ENCODE peak calls at places on chromosomes 5 and 9, in six cellular contexts. I, M, N, X, Y and B are unnamed samples.
A peak's percentile ranks its signal among the peaks of the same experiment; 100 is the strongest.

GRCh38 chr5:34978681-34979080 is 49.3 kb downstream of the DNAJC21 start:
- DNase-seq in I (no peak), M (no peak), N (no peak), X (no peak), Y (no peak), B (no peak)

GRCh38 chr5:29263836-29264235 is 1929.7 kb upstream of the CDH6 start:
- DNase-seq in I (no peak), M (no peak), N (no peak), X (peak; percentile 38), Y (no peak), B (no peak)

GRCh38 chr5:77423022-77423750 is 68.9 kb downstream of the WDR41 start:
- DNase-seq in I (no peak), M (no peak), N (no peak), X (no peak), Y (no peak), B (no peak)

GRCh38 chr9:134059661-134060395 is 8.0 kb downstream of the BRD3 start:
- DNase-seq in I (peak; percentile 46), M (no peak), N (no peak), X (no peak), Y (peak; percentile 10), B (no peak)

GRCh38 chr9:96048954-96049831 is 173.7 kb downstream of the ERCC6L2 start:
- DNase-seq in I (peak; percentile 67), M (peak; percentile 90), N (no peak), X (no peak), Y (no peak), B (no peak)

GRCh38 chr9:3980771-3981170 is 319.1 kb downstream of the GLIS3 start:
- DNase-seq in I (no peak), M (peak; percentile 22), N (no peak), X (peak; percentile 59), Y (no peak), B (no peak)

GRCh38 chr5:88941581-88941980 is 58.6 kb upstream of the MEF2C start:
- DNase-seq in I (no peak), M (no peak), N (no peak), X (no peak), Y (no peak), B (no peak)

GRCh38 chr9:35105571-35106342 is 2.8 kb upstream of the STOML2 start:
- DNase-seq in I (no peak), M (no peak), N (no peak), X (no peak), Y (no peak), B (no peak)

GRCh38 chr9:87081523-87081922 is 134.2 kb upstream of the GAS1 start:
- DNase-seq in I (no peak), M (no peak), N (no peak), X (peak; percentile 61), Y (no peak), B (no peak)

GRCh38 chr5:39167141-39167972 is 52.0 kb downstream of the FYB1 start:
- DNase-seq in I (no peak), M (no peak), N (no peak), X (peak; percentile 14), Y (no peak), B (peak; percentile 52)

GRCh38 chr5:24397601-24398000 is 247.2 kb downstream of the CDH10 start:
- DNase-seq in I (no peak), M (no peak), N (no peak), X (no peak), Y (peak; percentile 28), B (no peak)

GRCh38 chr9:98973546-98973921 is 29.8 kb downstream of the COL15A1 start:
- DNase-seq in I (peak; percentile 84), M (no peak), N (no peak), X (no peak), Y (no peak), B (no peak)

GRCh38 chr9:126965541-126966428 is 51.2 kb downstream of the RALGPS1 start:
- DNase-seq in I (peak; percentile 65), M (peak; percentile 38), N (peak; percentile 51), X (peak; percentile 73), Y (peak; percentile 73), B (peak; percentile 60)

GRCh38 chr5:38922199-38922598 is 76.4 kb downstream of the OSMR start:
- DNase-seq in I (peak; percentile 50), M (peak; percentile 47), N (peak; percentile 59), X (peak; percentile 69), Y (peak; percentile 65), B (peak; percentile 63)

GRCh38 chr5:145760660-145761059 is 74.5 kb downstream of the PRELID2 start:
- DNase-seq in I (no peak), M (no peak), N (no peak), X (no peak), Y (no peak), B (no peak)

GRCh38 chr9:69573666-69574456 is 98.3 kb downstream of the APBA1 start:
- DNase-seq in I (no peak), M (no peak), N (no peak), X (peak; percentile 37), Y (no peak), B (no peak)

GRCh38 chr5:82405618-82406199 is 127.6 kb upstream of the RPS23 start:
- DNase-seq in I (no peak), M (no peak), N (no peak), X (peak; percentile 98), Y (no peak), B (no peak)

GRCh38 chr9:128056887-128057723 is 10.0 kb downstream of the NAIF1 start:
- DNase-seq in I (no peak), M (no peak), N (no peak), X (no peak), Y (no peak), B (no peak)

GRCh38 chr9:88523056-88523455 is 11.9 kb upstream of the NXNL2 start:
- DNase-seq in I (no peak), M (no peak), N (no peak), X (no peak), Y (no peak), B (no peak)

GRCh38 chr5:4520557-4520956 is 619.6 kb upstream of the ADAMTS16 start:
- DNase-seq in I (no peak), M (no peak), N (no peak), X (peak; percentile 2), Y (no peak), B (peak; percentile 21)

GRCh38 chr5:73748510-73749410 is 122.8 kb downstream of the ARHGEF28 start:
- DNase-seq in I (peak; percentile 65), M (no peak), N (no peak), X (peak; percentile 75), Y (peak; percentile 83), B (no peak)

GRCh38 chr5:64665243-64665642 is 25.1 kb upstream of the SHISAL2B start:
- DNase-seq in I (no peak), M (no peak), N (no peak), X (no peak), Y (no peak), B (no peak)

GRCh38 chr9:131629827-131630205 is 84.5 kb downstream of the PRRT1B start:
- DNase-seq in I (no peak), M (no peak), N (no peak), X (no peak), Y (no peak), B (no peak)

GRCh38 chr5:77012601-77013000 is 17.6 kb upstream of the AGGF1 start:
- DNase-seq in I (no peak), M (no peak), N (no peak), X (no peak), Y (no peak), B (no peak)

GRCh38 chr9:93111371-93112115 is 15.5 kb downstream of the CARD19 start:
- DNase-seq in I (peak; percentile 45), M (no peak), N (no peak), X (no peak), Y (peak; percentile 4), B (no peak)

GRCh38 chr9:69044226-69045219 is 9.0 kb downstream of the FXN start:
- DNase-seq in I (no peak), M (no peak), N (no peak), X (peak; percentile 20), Y (no peak), B (no peak)